ENCODE peak calls at places on chromosomes 13 and 19, in seven cellular contexts. T is stimulated activated CD4-positive, alpha-beta T cell treated with anti-CD3 and anti-CD28 coated beads, Interleukin-2, amount 100 ng/mL, for 48 hours; V is EH; H is activated CD8-positive, alpha-beta memory T cell treated with anti-CD3 and anti-CD28 coated beads for 48 hours; X is activated naive CD8-positive, alpha-beta T cell treated with anti-CD3 and anti-CD28 coated beads, Interleukin-2, amount 50 U/mL, for 24 hours; I is Kasumi-1; C is left ventricle myocardium inferior. W is an unnamed sample.

GRCh38 chr19:48487944-48488343 is 18.8 kb downstream of the CYTH2 start:
- DNase-seq in V (peak), I (no peak), T (no peak), X (no peak), H (no peak), C (peak), W (peak)

GRCh38 chr13:50241479-50241878 is 226.2 kb downstream of the KCNRG start:
- DNase-seq in X (no peak), I (no peak), V (no peak), T (no peak), H (no peak), C (no peak), W (no peak)

GRCh38 chr13:94617389-94618000 is 15.8 kb downstream of the GPR180 start:
- DNase-seq in C (no peak), X (no peak), I (peak), H (no peak), V (no peak), T (no peak), W (no peak)

GRCh38 chr19:5697022-5697889 is 7.2 kb downstream of the RPL36 start:
- DNase-seq in I (no peak), H (no peak), T (no peak), X (no peak), V (no peak), C (no peak), W (no peak)

GRCh38 chr19:1259873-1260748 is 9.0 kb upstream of the CIRBP start:
- DNase-seq in I (no peak), C (no peak), X (peak), T (peak), H (no peak), V (peak), W (no peak)

GRCh38 chr19:50570997-50571396 is 2.8 kb upstream of the LRRC4B start:
- DNase-seq in T (no peak), I (no peak), C (no peak), X (no peak), V (no peak), H (no peak), W (no peak)

GRCh38 chr13:45149964-45150363 is 29.7 kb downstream of the GTF2F2 start:
- DNase-seq in T (no peak), I (no peak), C (no peak), H (no peak), X (no peak), V (no peak), W (no peak)

GRCh38 chr13:30997697-30998547 is 65.5 kb downstream of the TEX26 start:
- DNase-seq in V (no peak), T (no peak), H (no peak), I (no peak), X (no peak), C (peak), W (no peak)

GRCh38 chr13:28653111-28653510 is 5.8 kb upstream of the POMP start:
- DNase-seq in H (no peak), C (no peak), V (no peak), X (no peak), T (no peak), I (no peak), W (no peak)

W was measured in Right ventricle myocardium inferior.